ENCODE peak calls at places on chromosome 11, in eight cellular contexts. A, X, Z, D, N, U, J and C are unnamed samples.

GRCh38 chr11:91804057-91804456 is 420.6 kb upstream of the FAT3 start:
- DNase-seq in A (peak), X (no peak), Z (peak), D (no peak), N (no peak), U (peak), J (no peak), C (no peak)

GRCh38 chr11:116773203-116774112 is 671 bp upstream of the BUD13 start:
- DNase-seq in A (no peak), X (peak), Z (no peak), D (no peak), N (no peak), U (no peak), J (no peak), C (no peak)

GRCh38 chr11:116797816-116798215 is 6.1 kb upstream of the APOA5 start:
- DNase-seq in A (no peak), X (no peak), Z (no peak), D (no peak), N (no peak), U (no peak), J (no peak), C (no peak)

GRCh38 chr11:117045956-117046355 is 52.3 kb downstream of the SIK3 start:
- DNase-seq in A (no peak), X (no peak), Z (no peak), D (no peak), N (no peak), U (no peak), J (no peak), C (no peak)

GRCh38 chr11:113752932-113753331 is 20.6 kb downstream of the ZW10 start:
- DNase-seq in A (no peak), X (no peak), Z (no peak), D (no peak), N (no peak), U (no peak), J (no peak), C (no peak)

GRCh38 chr11:72411623-72412532 is 22.5 kb downstream of the CLPB start:
- DNase-seq in A (no peak), X (no peak), Z (no peak), D (no peak), N (peak), U (no peak), J (no peak), C (no peak)

GRCh38 chr11:118791961-118792578 is 1.1 kb upstream of the DDX6 start:
- DNase-seq in A (peak), X (no peak), Z (peak), D (no peak), N (no peak), U (no peak), J (no peak), C (no peak)

GRCh38 chr11:19577391-19577831 is 135.2 kb upstream of the NAV2 start:
- DNase-seq in A (no peak), X (peak), Z (no peak), D (no peak), N (no peak), U (no peak), J (peak), C (no peak)

GRCh38 chr11:74018331-74019005 is 9.6 kb upstream of the UCP3 start:
- DNase-seq in A (no peak), X (no peak), Z (no peak), D (no peak), N (no peak), U (no peak), J (no peak), C (peak)

GRCh38 chr11:68692881-68693483 is 8.6 kb downstream of the GAL start:
- DNase-seq in A (peak), X (no peak), Z (no peak), D (no peak), N (peak), U (no peak), J (no peak), C (no peak)

GRCh38 chr11:67389477-67389876 is 2.3 kb upstream of the RAD9A start:
- DNase-seq in A (peak), X (no peak), Z (peak), D (no peak), N (peak), U (peak), J (no peak), C (peak)

GRCh38 chr11:45921561-45922424 is 663 bp upstream of the LARGE2 start:
- DNase-seq in A (peak), X (no peak), Z (no peak), D (no peak), N (no peak), U (no peak), J (no peak), C (peak)

GRCh38 chr11:63779044-63779443 is 10.5 kb upstream of the ZFTA start:
- DNase-seq in A (no peak), X (peak), Z (no peak), D (no peak), N (no peak), U (no peak), J (peak), C (no peak)

GRCh38 chr11:103656382-103656781 is 380.1 kb upstream of the DDI1 start:
- DNase-seq in A (no peak), X (no peak), Z (no peak), D (no peak), N (no peak), U (no peak), J (no peak), C (no peak)

GRCh38 chr11:84628871-84629625 is 998.1 kb downstream of the DLG2 start:
- DNase-seq in A (no peak), X (no peak), Z (no peak), D (no peak), N (no peak), U (no peak), J (no peak), C (no peak)

GRCh38 chr11:859394-860131 is 16.9 kb downstream of the TSPAN4 start:
- DNase-seq in A (no peak), X (peak), Z (peak), D (no peak), N (peak), U (no peak), J (peak), C (no peak)

GRCh38 chr11:5289696-5290095 is 12.1 kb downstream of the OR51B4 start:
- DNase-seq in A (no peak), X (no peak), Z (no peak), D (no peak), N (no peak), U (no peak), J (no peak), C (no peak)

GRCh38 chr11:15378941-15379340 is 264.2 kb downstream of the INSC start:
- DNase-seq in A (no peak), X (no peak), Z (no peak), D (no peak), N (no peak), U (no peak), J (no peak), C (no peak)

GRCh38 chr11:76783294-76783900 is at the start of gene TSKU:
- DNase-seq in A (no peak), X (no peak), Z (peak), D (no peak), N (no peak), U (peak), J (no peak), C (no peak)

GRCh38 chr11:92070026-92070889 is 154.4 kb upstream of the FAT3 start:
- DNase-seq in A (no peak), X (no peak), Z (no peak), D (no peak), N (no peak), U (no peak), J (no peak), C (no peak)

GRCh38 chr11:95788921-95789505 is 569 bp downstream of the FAM76B start:
- DNase-seq in A (peak), X (peak), Z (peak), D (no peak), N (peak), U (peak), J (peak), C (peak)

GRCh38 chr11:85182437-85183109 is 444.6 kb downstream of the DLG2 start:
- DNase-seq in A (peak), X (no peak), Z (peak), D (no peak), N (peak), U (no peak), J (peak), C (peak)